ENCODE peak calls at places on chromosomes 5 and 9, in seven cellular contexts. One of them, this sample, is unnamed.

GRCh38 chr5:29213475-29213874 is 1980.0 kb upstream of the CDH6 start:
- DNase-seq in glutamatergic neuron: no peak
- DNase-seq in cardiac fibroblast: no peak
- DNase-seq in thyroid gland: no peak
- DNase-seq in lower lobe of right lung: no peak
- DNase-seq in lung: no peak
- DNase-seq in left ventricle myocardium inferior: no peak
- DNase-seq in this sample: no peak

GRCh38 chr9:69234683-69235082 is 60.6 kb downstream of the TJP2 start:
- DNase-seq in glutamatergic neuron: no peak
- DNase-seq in cardiac fibroblast: no peak
- DNase-seq in thyroid gland: no peak
- DNase-seq in lower lobe of right lung: no peak
- DNase-seq in lung: no peak
- DNase-seq in left ventricle myocardium inferior: no peak
- DNase-seq in this sample: no peak

GRCh38 chr5:95283761-95284511 is 958 bp downstream of the MCTP1 start:
- DNase-seq in glutamatergic neuron: peak; percentile 69
- DNase-seq in cardiac fibroblast: peak; percentile 11
- DNase-seq in thyroid gland: peak; percentile 84
- DNase-seq in lower lobe of right lung: peak; percentile 72
- DNase-seq in lung: peak; percentile 49
- DNase-seq in left ventricle myocardium inferior: no peak
- DNase-seq in this sample: peak; percentile 32

GRCh38 chr9:2634818-2635217 is 13.2 kb downstream of the VLDLR start:
- DNase-seq in glutamatergic neuron: no peak
- DNase-seq in cardiac fibroblast: no peak
- DNase-seq in thyroid gland: no peak
- DNase-seq in lower lobe of right lung: no peak
- DNase-seq in lung: no peak
- DNase-seq in left ventricle myocardium inferior: no peak
- DNase-seq in this sample: no peak

GRCh38 chr5:174378116-174378874 is 332.8 kb downstream of the NSG2 start:
- DNase-seq in glutamatergic neuron: no peak
- DNase-seq in cardiac fibroblast: no peak
- DNase-seq in thyroid gland: no peak
- DNase-seq in lower lobe of right lung: no peak
- DNase-seq in lung: no peak
- DNase-seq in left ventricle myocardium inferior: no peak
- DNase-seq in this sample: no peak

GRCh38 chr5:40497573-40497972 is 182.1 kb upstream of the PTGER4 start:
- DNase-seq in glutamatergic neuron: no peak
- DNase-seq in cardiac fibroblast: peak; percentile 66
- DNase-seq in thyroid gland: no peak
- DNase-seq in lower lobe of right lung: no peak
- DNase-seq in lung: no peak
- DNase-seq in left ventricle myocardium inferior: no peak
- DNase-seq in this sample: no peak

GRCh38 chr5:151214614-151215545 is 9.0 kb downstream of the CCDC69 start:
- DNase-seq in glutamatergic neuron: no peak
- DNase-seq in cardiac fibroblast: no peak
- DNase-seq in thyroid gland: no peak
- DNase-seq in lower lobe of right lung: no peak
- DNase-seq in lung: peak; percentile 55
- DNase-seq in left ventricle myocardium inferior: no peak
- DNase-seq in this sample: no peak

GRCh38 chr5:55821731-55822512 is 29.2 kb upstream of the IL31RA start:
- DNase-seq in glutamatergic neuron: peak; percentile 47
- DNase-seq in cardiac fibroblast: no peak
- DNase-seq in thyroid gland: peak; percentile 22
- DNase-seq in lower lobe of right lung: peak; percentile 50
- DNase-seq in lung: no peak
- DNase-seq in left ventricle myocardium inferior: no peak
- DNase-seq in this sample: peak; percentile 21

GRCh38 chr5:170431571-170431970 is 42.4 kb upstream of the KCNMB1 start:
- DNase-seq in glutamatergic neuron: no peak
- DNase-seq in cardiac fibroblast: no peak
- DNase-seq in thyroid gland: no peak
- DNase-seq in lower lobe of right lung: no peak
- DNase-seq in lung: no peak
- DNase-seq in left ventricle myocardium inferior: no peak
- DNase-seq in this sample: no peak

GRCh38 chr5:72280655-72281069 is 39.4 kb downstream of the MRPS27 start:
- DNase-seq in glutamatergic neuron: no peak
- DNase-seq in cardiac fibroblast: peak; percentile 77
- DNase-seq in thyroid gland: peak; percentile 6
- DNase-seq in lower lobe of right lung: no peak
- DNase-seq in lung: no peak
- DNase-seq in left ventricle myocardium inferior: no peak
- DNase-seq in this sample: peak; percentile 40

GRCh38 chr5:72130342-72130741 is 23.1 kb downstream of the MAP1B start:
- DNase-seq in glutamatergic neuron: no peak
- DNase-seq in cardiac fibroblast: no peak
- DNase-seq in thyroid gland: no peak
- DNase-seq in lower lobe of right lung: no peak
- DNase-seq in lung: no peak
- DNase-seq in left ventricle myocardium inferior: no peak
- DNase-seq in this sample: no peak

GRCh38 chr9:98142182-98142924 is 23.3 kb upstream of the TRIM14 start:
- DNase-seq in glutamatergic neuron: peak; percentile 2
- DNase-seq in cardiac fibroblast: no peak
- DNase-seq in thyroid gland: peak; percentile 79
- DNase-seq in lower lobe of right lung: peak; percentile 95
- DNase-seq in lung: peak; percentile 91
- DNase-seq in left ventricle myocardium inferior: peak; percentile 20
- DNase-seq in this sample: no peak

GRCh38 chr5:96624631-96625030 is 37.5 kb upstream of the CAST start:
- DNase-seq in glutamatergic neuron: no peak
- DNase-seq in cardiac fibroblast: no peak
- DNase-seq in thyroid gland: no peak
- DNase-seq in lower lobe of right lung: no peak
- DNase-seq in lung: no peak
- DNase-seq in left ventricle myocardium inferior: no peak
- DNase-seq in this sample: no peak

GRCh38 chr5:90982576-90982975 is 400.5 kb downstream of the ARRDC3 start:
- DNase-seq in glutamatergic neuron: no peak
- DNase-seq in cardiac fibroblast: peak; percentile 77
- DNase-seq in thyroid gland: peak; percentile 29
- DNase-seq in lower lobe of right lung: no peak
- DNase-seq in lung: no peak
- DNase-seq in left ventricle myocardium inferior: no peak
- DNase-seq in this sample: peak; percentile 65

GRCh38 chr5:149257875-149258705 is 13.6 kb upstream of the AFAP1L1 start:
- DNase-seq in glutamatergic neuron: no peak
- DNase-seq in cardiac fibroblast: peak; percentile 82
- DNase-seq in thyroid gland: no peak
- DNase-seq in lower lobe of right lung: no peak
- DNase-seq in lung: no peak
- DNase-seq in left ventricle myocardium inferior: no peak
- DNase-seq in this sample: no peak

GRCh38 chr5:161149078-161149477 is 297.1 kb upstream of the ATP10B start:
- DNase-seq in glutamatergic neuron: no peak
- DNase-seq in cardiac fibroblast: no peak
- DNase-seq in thyroid gland: no peak
- DNase-seq in lower lobe of right lung: no peak
- DNase-seq in lung: no peak
- DNase-seq in left ventricle myocardium inferior: no peak
- DNase-seq in this sample: no peak

GRCh38 chr5:56176155-56176798 is 56.9 kb downstream of the ANKRD55 start:
- DNase-seq in glutamatergic neuron: no peak
- DNase-seq in cardiac fibroblast: peak; percentile 79
- DNase-seq in thyroid gland: no peak
- DNase-seq in lower lobe of right lung: no peak
- DNase-seq in lung: no peak
- DNase-seq in left ventricle myocardium inferior: no peak
- DNase-seq in this sample: no peak

DNA sequence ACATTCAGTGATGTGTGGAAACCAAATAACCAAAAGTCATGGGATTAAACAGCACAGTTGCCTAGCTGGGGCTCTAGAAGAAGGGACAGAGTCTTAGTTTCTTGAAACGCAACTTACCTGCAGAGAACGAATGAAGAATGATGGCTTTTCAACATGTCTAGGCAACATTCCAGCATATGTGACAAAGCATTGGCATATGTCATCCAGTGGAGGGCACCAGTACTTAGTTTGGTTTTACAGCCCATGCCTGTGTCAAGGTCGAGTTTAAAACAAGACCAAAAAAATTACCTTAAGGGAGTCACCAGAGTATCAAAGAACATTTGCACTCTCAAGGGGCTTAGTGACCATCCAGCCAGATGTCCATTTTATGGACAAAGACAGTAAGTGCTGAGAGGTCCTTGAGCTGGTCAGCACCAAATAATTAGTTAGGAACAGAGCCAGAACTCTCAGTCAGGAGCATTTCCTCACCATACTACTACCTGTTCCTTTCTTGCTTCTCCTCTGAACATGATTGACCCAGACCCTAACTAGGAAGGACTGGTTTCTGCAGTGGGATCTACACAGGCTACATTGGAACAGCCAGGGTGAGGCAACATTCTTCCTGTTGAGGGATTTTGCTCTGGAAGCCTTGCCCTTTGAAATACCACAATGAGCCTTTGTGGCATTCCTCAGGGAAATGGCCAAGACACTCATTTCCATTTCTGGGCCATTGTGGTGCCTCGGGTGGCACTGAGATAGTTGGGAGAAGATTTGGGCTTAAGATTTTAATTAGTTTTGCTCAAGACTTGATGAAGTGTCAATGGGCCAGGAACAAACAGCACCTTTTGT is 75.4 kb upstream of the ANKH start:
- DNase-seq in glutamatergic neuron: no peak
- DNase-seq in cardiac fibroblast: peak; percentile 35
- DNase-seq in thyroid gland: no peak
- DNase-seq in lower lobe of right lung: no peak
- DNase-seq in lung: no peak
- DNase-seq in left ventricle myocardium inferior: no peak
- DNase-seq in this sample: peak; percentile 42
- TF ChIP-seq CTCF in glutamatergic neuron: no peak
- TF ChIP-seq CTCF in cardiac fibroblast: peak; percentile 32
- TF ChIP-seq CTCF in thyroid gland: peak; percentile 23
- TF ChIP-seq CTCF in lower lobe of right lung: peak; percentile 51
- TF ChIP-seq CTCF in lung: peak; percentile 27
- TF ChIP-seq CTCF in left ventricle myocardium inferior: peak; percentile 60
- TF ChIP-seq CTCF in this sample: peak; percentile 83

GRCh38 chr5:175567954-175568353 is 89.6 kb downstream of the SFXN1 start:
- DNase-seq in glutamatergic neuron: no peak
- DNase-seq in cardiac fibroblast: no peak
- DNase-seq in thyroid gland: no peak
- DNase-seq in lower lobe of right lung: no peak
- DNase-seq in lung: no peak
- DNase-seq in left ventricle myocardium inferior: no peak
- DNase-seq in this sample: no peak
- TF ChIP-seq CTCF in glutamatergic neuron: no peak
- TF ChIP-seq CTCF in cardiac fibroblast: no peak
- TF ChIP-seq CTCF in thyroid gland: no peak
- TF ChIP-seq CTCF in lower lobe of right lung: no peak
- TF ChIP-seq CTCF in lung: no peak
- TF ChIP-seq CTCF in left ventricle myocardium inferior: peak; percentile 10
- TF ChIP-seq CTCF in this sample: no peak

GRCh38 chr5:7519564-7519963 is 123.6 kb downstream of the ADCY2 start:
- DNase-seq in glutamatergic neuron: no peak
- DNase-seq in cardiac fibroblast: no peak
- DNase-seq in thyroid gland: no peak
- DNase-seq in lower lobe of right lung: no peak
- DNase-seq in lung: no peak
- DNase-seq in left ventricle myocardium inferior: no peak
- DNase-seq in this sample: no peak

GRCh38 chr5:7517006-7517405 is 121.1 kb downstream of the ADCY2 start:
- DNase-seq in glutamatergic neuron: no peak
- DNase-seq in cardiac fibroblast: no peak
- DNase-seq in thyroid gland: no peak
- DNase-seq in lower lobe of right lung: no peak
- DNase-seq in lung: no peak
- DNase-seq in left ventricle myocardium inferior: no peak
- DNase-seq in this sample: no peak

DNA sequence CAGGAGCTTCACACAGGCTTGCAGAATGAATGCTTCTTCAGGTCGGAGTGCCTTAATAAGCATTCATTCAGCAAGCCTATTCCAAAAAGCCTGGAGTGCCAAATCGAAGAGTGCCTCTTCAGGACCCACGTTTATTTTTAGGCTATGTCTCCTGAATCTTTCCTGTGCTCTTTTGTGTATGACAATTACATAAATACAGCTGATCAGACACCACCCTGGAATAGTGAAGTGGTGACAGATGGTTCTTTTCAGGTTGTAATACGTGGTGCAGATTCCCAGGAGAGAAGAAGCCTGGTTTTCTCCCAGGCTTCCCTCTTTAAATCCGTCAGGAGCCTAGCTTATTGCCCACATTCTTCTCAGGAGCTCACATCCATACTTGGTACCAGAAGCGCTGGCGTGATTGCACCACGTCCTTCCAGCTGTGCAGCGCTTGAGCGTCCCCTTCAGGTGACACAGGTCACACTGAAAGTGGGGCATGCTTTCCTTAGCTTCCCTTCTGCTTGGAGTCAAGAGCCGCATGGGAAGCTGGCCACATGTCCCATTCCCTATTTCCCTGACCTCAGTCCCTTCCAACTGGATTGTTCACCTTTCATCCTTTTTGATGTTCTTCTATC is 123.1 kb downstream of the ADCY2 start:
- DNase-seq in glutamatergic neuron: no peak
- DNase-seq in cardiac fibroblast: no peak
- DNase-seq in thyroid gland: no peak
- DNase-seq in lower lobe of right lung: no peak
- DNase-seq in lung: no peak
- DNase-seq in left ventricle myocardium inferior: no peak
- DNase-seq in this sample: no peak
- TF ChIP-seq CTCF in glutamatergic neuron: no peak
- TF ChIP-seq CTCF in cardiac fibroblast: no peak
- TF ChIP-seq CTCF in thyroid gland: no peak
- TF ChIP-seq CTCF in lower lobe of right lung: no peak
- TF ChIP-seq CTCF in lung: no peak
- TF ChIP-seq CTCF in left ventricle myocardium inferior: no peak
- TF ChIP-seq CTCF in this sample: no peak

GRCh38 chr9:6943293-6943692 is 185.5 kb downstream of the KDM4C start:
- DNase-seq in glutamatergic neuron: no peak
- DNase-seq in cardiac fibroblast: no peak
- DNase-seq in thyroid gland: no peak
- DNase-seq in lower lobe of right lung: no peak
- DNase-seq in lung: no peak
- DNase-seq in left ventricle myocardium inferior: no peak
- DNase-seq in this sample: no peak

GRCh38 chr9:6942406-6942805 is 184.6 kb downstream of the KDM4C start:
- DNase-seq in glutamatergic neuron: no peak
- DNase-seq in cardiac fibroblast: no peak
- DNase-seq in thyroid gland: no peak
- DNase-seq in lower lobe of right lung: no peak
- DNase-seq in lung: no peak
- DNase-seq in left ventricle myocardium inferior: no peak
- DNase-seq in this sample: no peak

GRCh38 chr9:6944896-6945295 is 187.1 kb downstream of the KDM4C start:
- DNase-seq in glutamatergic neuron: no peak
- DNase-seq in cardiac fibroblast: peak; percentile 89
- DNase-seq in thyroid gland: no peak
- DNase-seq in lower lobe of right lung: no peak
- DNase-seq in lung: no peak
- DNase-seq in left ventricle myocardium inferior: no peak
- DNase-seq in this sample: no peak

GRCh38 chr9:6945871-6946270 is 188.1 kb downstream of the KDM4C start:
- DNase-seq in glutamatergic neuron: no peak
- DNase-seq in cardiac fibroblast: no peak
- DNase-seq in thyroid gland: no peak
- DNase-seq in lower lobe of right lung: no peak
- DNase-seq in lung: no peak
- DNase-seq in left ventricle myocardium inferior: no peak
- DNase-seq in this sample: no peak

GRCh38 chr9:6944093-6944551 is 186.3 kb downstream of the KDM4C start:
- DNase-seq in glutamatergic neuron: no peak
- DNase-seq in cardiac fibroblast: peak; percentile 90
- DNase-seq in thyroid gland: no peak
- DNase-seq in lower lobe of right lung: no peak
- DNase-seq in lung: no peak
- DNase-seq in left ventricle myocardium inferior: no peak
- DNase-seq in this sample: no peak
- TF ChIP-seq CTCF in glutamatergic neuron: no peak
- TF ChIP-seq CTCF in cardiac fibroblast: no peak
- TF ChIP-seq CTCF in thyroid gland: no peak
- TF ChIP-seq CTCF in lower lobe of right lung: no peak
- TF ChIP-seq CTCF in lung: no peak
- TF ChIP-seq CTCF in left ventricle myocardium inferior: no peak
- TF ChIP-seq CTCF in this sample: peak; percentile 10